ENCODE peak calls at places on chromosomes 7 and 10, in nine cellular contexts. M is GM23248, Z is A549, G is PC-9, P is PC-3, Q is IMR-90, H is K562, W is trophoblast cell, X is SK-N-SH. Y is an unnamed sample.

GRCh38 chr10:17428616-17429097 is 25.7 kb downstream of the ST8SIA6 start:
- DNase-seq in M (no peak), Z (no peak), G (no peak), P (no peak), Q (no peak), H (peak), W (no peak), X (no peak), Y (no peak)

GRCh38 chr7:139583826-139584553 is 60.5 kb downstream of the CLEC2L start:
- DNase-seq in M (no peak), Z (no peak), G (no peak), P (no peak), Q (no peak), H (no peak), W (no peak), X (no peak), Y (no peak)

GRCh38 chr7:74289660-74290589 is 718 bp downstream of the CLIP2 start:
- DNase-seq in M (peak), Z (no peak), G (no peak), P (peak), Q (no peak), H (no peak), W (no peak), X (peak), Y (no peak)

GRCh38 chr10:69492746-69493462 is 41.6 kb downstream of the TSPAN15 start:
- DNase-seq in M (no peak), Z (no peak), G (no peak), P (no peak), Q (no peak), H (no peak), W (no peak), X (no peak), Y (no peak)

GRCh38 chr10:52967806-52968795 is 195.5 kb upstream of the MBL2 start:
- DNase-seq in M (no peak), Z (no peak), G (no peak), P (no peak), Q (no peak), H (no peak), W (peak), X (no peak), Y (no peak)

GRCh38 chr7:117114272-117114671 is 161.0 kb downstream of the ST7 start:
- DNase-seq in M (no peak), Z (no peak), G (no peak), P (no peak), Q (no peak), H (no peak), W (no peak), X (no peak), Y (no peak)

GRCh38 chr7:47782022-47782421 is 166.2 kb downstream of the PKD1L1 start:
- DNase-seq in M (peak), Z (no peak), G (no peak), P (no peak), Q (peak), H (no peak), W (no peak), X (no peak), Y (no peak)

GRCh38 chr10:131078131-131078881 is 233.2 kb downstream of the TCERG1L start:
- DNase-seq in M (no peak), Z (no peak), G (no peak), P (no peak), Q (no peak), H (no peak), W (no peak), X (no peak), Y (no peak)

GRCh38 chr10:121416071-121416470 is 182.2 kb downstream of the FGFR2 start:
- DNase-seq in M (no peak), Z (no peak), G (no peak), P (no peak), Q (no peak), H (no peak), W (no peak), X (no peak), Y (no peak)

GRCh38 chr10:99234067-99234738 is 1.4 kb downstream of the HPSE2 start:
- DNase-seq in M (peak), Z (no peak), G (no peak), P (no peak), Q (peak), H (peak), W (peak), X (peak), Y (peak)

GRCh38 chr7:71538210-71538609 is 406.3 kb downstream of the GALNT17 start:
- DNase-seq in M (no peak), Z (no peak), G (no peak), P (no peak), Q (no peak), H (no peak), W (no peak), X (peak), Y (no peak)

GRCh38 chr10:29559996-29560395 is 74.8 kb downstream of the SVIL start:
- DNase-seq in M (no peak), Z (no peak), G (no peak), P (no peak), Q (no peak), H (no peak), W (no peak), X (no peak), Y (no peak)

GRCh38 chr10:91163269-91163708 is 57.2 kb upstream of the PCGF5 start:
- DNase-seq in M (peak), Z (peak), G (peak), P (peak), Q (peak), H (peak), W (peak), X (peak), Y (peak)

GRCh38 chr7:23261843-23262452 is 15.4 kb downstream of the GPNMB start:
- DNase-seq in M (peak), Z (peak), G (peak), P (peak), Q (peak), H (peak), W (peak), X (peak), Y (peak)

GRCh38 chr10:19572056-19572455 is 244.2 kb upstream of the PLXDC2 start:
- DNase-seq in M (no peak), Z (no peak), G (no peak), P (no peak), Q (no peak), H (no peak), W (no peak), X (no peak), Y (no peak)

GRCh38 chr7:21618706-21619105 is 75.9 kb downstream of the DNAH11 start:
- DNase-seq in M (no peak), Z (no peak), G (no peak), P (no peak), Q (no peak), H (no peak), W (peak), X (no peak), Y (no peak)

GRCh38 chr7:96921771-96922170 is 83.6 kb upstream of the DLX6 start:
- DNase-seq in M (no peak), Z (no peak), G (no peak), P (peak), Q (no peak), H (no peak), W (peak), X (no peak), Y (no peak)

GRCh38 chr10:17454181-17454800 is at the start of gene ST8SIA6:
- DNase-seq in M (peak), Z (peak), G (peak), P (peak), Q (peak), H (peak), W (peak), X (peak), Y (no peak)

GRCh38 chr10:100728928-100729876 is 16.2 kb upstream of the PAX2 start:
- DNase-seq in M (peak), Z (peak), G (no peak), P (peak), Q (peak), H (peak), W (peak), X (peak), Y (peak)

GRCh38 chr7:23471090-23471859 is 984 bp upstream of the IGF2BP3 start:
- DNase-seq in M (peak), Z (peak), G (peak), P (peak), Q (peak), H (peak), W (peak), X (peak), Y (peak)

GRCh38 chr7:88204525-88205103 is 15.2 kb downstream of the SRI start:
- DNase-seq in M (no peak), Z (no peak), G (no peak), P (no peak), Q (no peak), H (peak), W (no peak), X (no peak), Y (peak)

GRCh38 chr10:6269953-6270867 is 67.5 kb downstream of the PFKFB3 start:
- DNase-seq in M (no peak), Z (no peak), G (no peak), P (no peak), Q (peak), H (no peak), W (no peak), X (no peak), Y (no peak)

GRCh38 chr7:18361756-18362155 is 133.8 kb upstream of the HDAC9 start:
- DNase-seq in M (peak), Z (no peak), G (no peak), P (peak), Q (no peak), H (no peak), W (no peak), X (no peak), Y (no peak)

GRCh38 chr7:91504919-91505318 is 240.7 kb downstream of the FZD1 start:
- DNase-seq in M (no peak), Z (no peak), G (no peak), P (peak), Q (no peak), H (no peak), W (no peak), X (no peak), Y (no peak)

GRCh38 chr10:73889014-73889413 is 14.7 kb upstream of the CAMK2G start:
- DNase-seq in M (peak), Z (no peak), G (peak), P (peak), Q (peak), H (peak), W (peak), X (no peak), Y (peak)

GRCh38 chr7:87886875-87887274 is 10.6 kb downstream of the DBF4 start:
- DNase-seq in M (peak), Z (no peak), G (no peak), P (peak), Q (peak), H (no peak), W (peak), X (peak), Y (peak)

GRCh38 chr7:72080865-72081264 is 331.3 kb downstream of the CALN1 start:
- DNase-seq in M (no peak), Z (no peak), G (no peak), P (no peak), Q (no peak), H (no peak), W (no peak), X (no peak), Y (no peak)

GRCh38 chr10:126226988-126227761 is 161.1 kb downstream of the ADAM12 start:
- DNase-seq in M (no peak), Z (no peak), G (no peak), P (no peak), Q (no peak), H (no peak), W (peak), X (no peak), Y (no peak)
- H3K4me2 ChIP-seq in M (no peak), Z (no peak), G (peak), P (no peak), Q (no peak), H (no peak), W (no peak), X (peak), Y (no peak)

GRCh38 chr7:135177021-135177696 is 6.7 kb upstream of the CYREN start:
- DNase-seq in M (no peak), Z (no peak), G (peak), P (peak), Q (no peak), H (no peak), W (peak), X (no peak), Y (no peak)
- H3K4me2 ChIP-seq in M (no peak), Z (peak), G (no peak), P (peak), Q (no peak), H (no peak), W (peak), X (no peak), Y (no peak)

GRCh38 chr10:122706467-122706866 is 6.8 kb upstream of the C10orf120 start:
- DNase-seq in M (no peak), Z (no peak), G (no peak), P (no peak), Q (no peak), H (no peak), W (peak), X (no peak), Y (no peak)
- H3K4me2 ChIP-seq in M (no peak), Z (no peak), G (no peak), P (no peak), Q (no peak), H (no peak), W (no peak), X (no peak), Y (no peak)

GRCh38 chr7:137987563-137987962 is 14.3 kb downstream of the CREB3L2 start:
- DNase-seq in M (no peak), Z (no peak), G (no peak), P (no peak), Q (no peak), H (no peak), W (no peak), X (no peak), Y (no peak)
- H3K4me2 ChIP-seq in M (peak), Z (no peak), G (no peak), P (no peak), Q (peak), H (no peak), W (no peak), X (peak), Y (no peak)